ENCODE peak calls at places on chromosome 11, in six cellular contexts. F is H1, J is NCI-H446, G is WERI-Rb-1, P is astrocyte, T is brain microvascular endothelial cell. W is an unnamed sample.

GRCh38 chr11:72140661-72141060 is 5.1 kb downstream of the FOLR3 start:
- DNase-seq in J (no peak), G (no peak), F (no peak), P (no peak), T (no peak), W (no peak)

GRCh38 chr11:105109855-105110750 is 29.5 kb downstream of the CARD18 start:
- DNase-seq in F (no peak), T (no peak), G (no peak), J (no peak), P (peak; percentile 30), W (no peak)

GRCh38 chr11:12502950-12503579 is 125.7 kb downstream of the PARVA start:
- DNase-seq in P (peak; percentile 32), T (peak; percentile 37), G (no peak), J (no peak), F (no peak), W (no peak)

GRCh38 chr11:46906596-46906995 is 11.8 kb downstream of the LRP4 start:
- DNase-seq in G (no peak), P (peak; percentile 20), F (peak; percentile 41), T (peak; percentile 32), J (no peak), W (no peak)

GRCh38 chr11:68992743-68993255 is 12.0 kb upstream of the MRGPRD start:
- DNase-seq in G (no peak), P (no peak), F (no peak), J (no peak), T (no peak), W (no peak)

GRCh38 chr11:64444838-64445441 is 86.0 kb downstream of the RPS6KA4 start:
- DNase-seq in F (no peak), J (peak; percentile 32), G (no peak), P (peak; percentile 4), T (peak; percentile 26), W (no peak)

GRCh38 chr11:8201524-8202365 is 32.9 kb upstream of the RIC3 start:
- DNase-seq in J (no peak), F (no peak), T (no peak), P (no peak), G (no peak), W (no peak)

GRCh38 chr11:16771350-16772140 is 33.1 kb downstream of the C11orf58 start:
- DNase-seq in G (no peak), T (no peak), J (no peak), P (no peak), F (no peak), W (no peak)

GRCh38 chr11:19242184-19242932 is 1.6 kb upstream of the E2F8 start:
- DNase-seq in F (no peak), G (no peak), J (no peak), T (peak; percentile 4), P (no peak), W (no peak)

GRCh38 chr11:84865257-84865656 is 761.9 kb downstream of the DLG2 start:
- DNase-seq in T (no peak), F (no peak), J (no peak), G (no peak), P (peak; percentile 23), W (no peak)

GRCh38 chr11:125180413-125181305 is 16.1 kb downstream of the PKNOX2 start:
- DNase-seq in F (no peak), G (no peak), J (no peak), P (peak; percentile 79), T (no peak), W (no peak)

GRCh38 chr11:67252831-67253239 is 13.4 kb upstream of the GRK2 start:
- DNase-seq in P (peak; percentile 14), F (no peak), J (no peak), T (peak; percentile 22), G (peak; percentile 34), W (no peak)

GRCh38 chr11:92632510-92632909 is 336.9 kb upstream of the MTNR1B start:
- DNase-seq in G (no peak), P (no peak), T (no peak), F (no peak), J (no peak), W (no peak)

GRCh38 chr11:94449437-94449836 is 44.2 kb downstream of the MRE11 start:
- DNase-seq in T (peak; percentile 55), G (no peak), J (no peak), P (peak; percentile 60), F (no peak), W (no peak)

GRCh38 chr11:3124821-3125220 is 40.3 kb downstream of the OSBPL5 start:
- DNase-seq in J (no peak), G (no peak), P (no peak), T (no peak), F (no peak), W (no peak)

GRCh38 chr11:58625086-58625485 is 2.6 kb downstream of the CNTF start:
- DNase-seq in G (no peak), F (no peak), T (no peak), P (no peak), J (no peak), W (no peak)

GRCh38 chr11:81222491-81222890 is 1511.2 kb downstream of the FAM181B start:
- DNase-seq in T (no peak), F (no peak), P (no peak), G (peak; percentile 63), J (no peak), W (no peak)

GRCh38 chr11:119764108-119764874 is 35.3 kb upstream of the NECTIN1 start:
- DNase-seq in T (peak; percentile 18), G (peak; percentile 70), P (peak; percentile 72), J (peak; percentile 8), F (no peak), W (no peak)

GRCh38 chr11:108871152-108871551 is 206.3 kb downstream of the DDX10 start:
- DNase-seq in J (peak; percentile 37), P (peak; percentile 62), G (peak; percentile 39), T (peak; percentile 67), F (peak; percentile 39), W (no peak)

GRCh38 chr11:18749681-18750319 is 23.8 kb upstream of the IGSF22 start:
- DNase-seq in T (peak; percentile 62), F (no peak), P (peak; percentile 71), G (no peak), J (peak; percentile 9), W (no peak)

GRCh38 chr11:44957051-44957515 is 6.4 kb upstream of the TP53I11 start:
- DNase-seq in F (no peak), J (no peak), T (no peak), G (peak; percentile 71), P (no peak), W (no peak)

GRCh38 chr11:124886476-124886875 is 11.2 kb downstream of the ROBO4 start:
- DNase-seq in F (no peak), P (no peak), T (no peak), J (no peak), G (no peak), W (no peak)

GRCh38 chr11:3659595-3660515 is 11.3 kb downstream of the CHRNA10 start:
- DNase-seq in G (no peak), F (no peak), J (no peak), P (no peak), T (no peak), W (no peak)

GRCh38 chr11:14393889-14394288 is 34.9 kb upstream of the RRAS2 start:
- DNase-seq in G (no peak), P (no peak), T (no peak), F (no peak), J (no peak), W (no peak)

GRCh38 chr11:68838572-68838964 is 3.1 kb downstream of the CPT1A start:
- DNase-seq in G (no peak), J (no peak), F (no peak), T (no peak), P (no peak), W (no peak)

GRCh38 chr11:86063536-86063935 is 5.3 kb downstream of the PICALM start:
- DNase-seq in T (no peak), F (no peak), P (peak; percentile 30), J (no peak), G (no peak), W (no peak)

GRCh38 chr11:60633645-60634044 is 65.8 kb upstream of the MS4A8 start:
- DNase-seq in P (no peak), T (no peak), J (no peak), F (no peak), G (no peak), W (no peak)

GRCh38 chr11:61531033-61531432 is 22.5 kb downstream of the LRRC10B start:
- DNase-seq in P (no peak), G (no peak), J (no peak), F (no peak), T (no peak), W (no peak)

GRCh38 chr11:108253176-108253575 is 30.3 kb downstream of the ATM start:
- DNase-seq in J (no peak), P (peak; percentile 28), G (no peak), T (peak; percentile 3), F (no peak), W (no peak)